ENCODE peak calls at places on chromosomes 2 and 18, in six cellular contexts. One of them, this sample, is unnamed.

GRCh38 chr18:78762753-78763152 is 216.9 kb upstream of the SALL3 start:
- DNase-seq in fibroblast of the aortic adventitia: no peak
- DNase-seq in tibial artery: no peak
- DNase-seq in Peyer's patch: no peak
- DNase-seq in tibial nerve: no peak
- DNase-seq in A549: no peak
- DNase-seq in this sample: no peak

GRCh38 chr2:96875498-96876035 is 5.7 kb upstream of the SEMA4C start:
- DNase-seq in fibroblast of the aortic adventitia: no peak
- DNase-seq in tibial artery: no peak
- DNase-seq in Peyer's patch: no peak
- DNase-seq in tibial nerve: no peak
- DNase-seq in A549: no peak
- DNase-seq in this sample: no peak

GRCh38 chr2:182447163-182447562 is 20.3 kb upstream of the PDE1A start:
- DNase-seq in fibroblast of the aortic adventitia: no peak
- DNase-seq in tibial artery: no peak
- DNase-seq in Peyer's patch: no peak
- DNase-seq in tibial nerve: no peak
- DNase-seq in A549: no peak
- DNase-seq in this sample: no peak

GRCh38 chr2:10375570-10376266 is 72.4 kb downstream of the ODC1 start:
- DNase-seq in fibroblast of the aortic adventitia: no peak
- DNase-seq in tibial artery: no peak
- DNase-seq in Peyer's patch: peak; percentile 65
- DNase-seq in tibial nerve: no peak
- DNase-seq in A549: no peak
- DNase-seq in this sample: no peak

GRCh38 chr2:47193607-47194006 is 38.5 kb upstream of the STPG4 start:
- DNase-seq in fibroblast of the aortic adventitia: no peak
- DNase-seq in tibial artery: no peak
- DNase-seq in Peyer's patch: no peak
- DNase-seq in tibial nerve: no peak
- DNase-seq in A549: no peak
- DNase-seq in this sample: no peak

GRCh38 chr2:115303-115702 is 69.0 kb upstream of the FAM110C start:
- DNase-seq in fibroblast of the aortic adventitia: no peak
- DNase-seq in tibial artery: no peak
- DNase-seq in Peyer's patch: no peak
- DNase-seq in tibial nerve: no peak
- DNase-seq in A549: peak; percentile 5
- DNase-seq in this sample: no peak

GRCh38 chr2:100818003-100818605 is 1.8 kb upstream of the NPAS2 start:
- DNase-seq in fibroblast of the aortic adventitia: peak; percentile 50
- DNase-seq in tibial artery: no peak
- DNase-seq in Peyer's patch: no peak
- DNase-seq in tibial nerve: peak; percentile 26
- DNase-seq in A549: no peak
- DNase-seq in this sample: no peak

GRCh38 chr2:54945401-54946219 is 104.6 kb downstream of the RTN4 start:
- DNase-seq in fibroblast of the aortic adventitia: peak; percentile 82
- DNase-seq in tibial artery: peak; percentile 86
- DNase-seq in Peyer's patch: peak; percentile 58
- DNase-seq in tibial nerve: peak; percentile 77
- DNase-seq in A549: peak; percentile 24
- DNase-seq in this sample: no peak

GRCh38 chr2:68811364-68811763 is 59.8 kb downstream of the BMP10 start:
- DNase-seq in fibroblast of the aortic adventitia: peak; percentile 58
- DNase-seq in tibial artery: peak; percentile 45
- DNase-seq in Peyer's patch: no peak
- DNase-seq in tibial nerve: peak; percentile 27
- DNase-seq in A549: no peak
- DNase-seq in this sample: no peak

GRCh38 chr2:20525041-20526035 is 78.5 kb downstream of the RHOB start:
- DNase-seq in fibroblast of the aortic adventitia: peak; percentile 77
- DNase-seq in tibial artery: peak; percentile 62
- DNase-seq in Peyer's patch: peak; percentile 55
- DNase-seq in tibial nerve: peak; percentile 74
- DNase-seq in A549: peak; percentile 55
- DNase-seq in this sample: peak; percentile 40

GRCh38 chr2:174635015-174635593 is 37.5 kb upstream of the WIPF1 start:
- DNase-seq in fibroblast of the aortic adventitia: no peak
- DNase-seq in tibial artery: no peak
- DNase-seq in Peyer's patch: no peak
- DNase-seq in tibial nerve: no peak
- DNase-seq in A549: no peak
- DNase-seq in this sample: no peak

GRCh38 chr2:184654945-184655344 is 56.6 kb downstream of the ZNF804A start:
- DNase-seq in fibroblast of the aortic adventitia: peak; percentile 64
- DNase-seq in tibial artery: no peak
- DNase-seq in Peyer's patch: no peak
- DNase-seq in tibial nerve: no peak
- DNase-seq in A549: no peak
- DNase-seq in this sample: no peak

GRCh38 chr2:163407296-163407695 is 328.5 kb downstream of the FIGN start:
- DNase-seq in fibroblast of the aortic adventitia: no peak
- DNase-seq in tibial artery: no peak
- DNase-seq in Peyer's patch: no peak
- DNase-seq in tibial nerve: no peak
- DNase-seq in A549: no peak
- DNase-seq in this sample: no peak

GRCh38 chr2:106193491-106193976 is 567 bp downstream of the UXS1 start:
- DNase-seq in fibroblast of the aortic adventitia: no peak
- DNase-seq in tibial artery: no peak
- DNase-seq in Peyer's patch: peak; percentile 67
- DNase-seq in tibial nerve: no peak
- DNase-seq in A549: no peak
- DNase-seq in this sample: no peak

GRCh38 chr2:197125000-197125399 is 185.6 kb downstream of the ANKRD44 start:
- DNase-seq in fibroblast of the aortic adventitia: peak; percentile 73
- DNase-seq in tibial artery: no peak
- DNase-seq in Peyer's patch: no peak
- DNase-seq in tibial nerve: no peak
- DNase-seq in A549: no peak
- DNase-seq in this sample: no peak

GRCh38 chr2:47618272-47618552 is 164.7 kb upstream of the MSH6 start:
- DNase-seq in fibroblast of the aortic adventitia: no peak
- DNase-seq in tibial artery: no peak
- DNase-seq in Peyer's patch: no peak
- DNase-seq in tibial nerve: no peak
- DNase-seq in A549: no peak
- DNase-seq in this sample: no peak

GRCh38 chr2:45938649-45939511 is 287.4 kb downstream of the PRKCE start:
- DNase-seq in fibroblast of the aortic adventitia: peak; percentile 97
- DNase-seq in tibial artery: peak; percentile 63
- DNase-seq in Peyer's patch: peak; percentile 86
- DNase-seq in tibial nerve: peak; percentile 52
- DNase-seq in A549: peak; percentile 99
- DNase-seq in this sample: no peak

GRCh38 chr2:219401621-219402020 is 13.9 kb upstream of the DNPEP start:
- DNase-seq in fibroblast of the aortic adventitia: no peak
- DNase-seq in tibial artery: no peak
- DNase-seq in Peyer's patch: no peak
- DNase-seq in tibial nerve: no peak
- DNase-seq in A549: no peak
- DNase-seq in this sample: no peak

GRCh38 chr2:74250189-74250631 is 51.8 kb downstream of the MTHFD2 start:
- DNase-seq in fibroblast of the aortic adventitia: peak; percentile 57
- DNase-seq in tibial artery: no peak
- DNase-seq in Peyer's patch: peak; percentile 79
- DNase-seq in tibial nerve: peak; percentile 25
- DNase-seq in A549: peak; percentile 56
- DNase-seq in this sample: peak; percentile 43
- TF ChIP-seq CTCF in fibroblast of the aortic adventitia: peak; percentile 83
- TF ChIP-seq CTCF in tibial artery: peak; percentile 66
- TF ChIP-seq CTCF in Peyer's patch: peak; percentile 78
- TF ChIP-seq CTCF in tibial nerve: peak; percentile 82
- TF ChIP-seq CTCF in A549: peak; percentile 92
- TF ChIP-seq CTCF in this sample: no peak

GRCh38 chr2:186780701-186781316 is 68.2 kb downstream of the ZSWIM2 start:
- DNase-seq in fibroblast of the aortic adventitia: peak; percentile 39
- DNase-seq in tibial artery: no peak
- DNase-seq in Peyer's patch: no peak
- DNase-seq in tibial nerve: no peak
- DNase-seq in A549: peak; percentile 63
- DNase-seq in this sample: no peak
- TF ChIP-seq CTCF in fibroblast of the aortic adventitia: peak; percentile 6
- TF ChIP-seq CTCF in tibial artery: no peak
- TF ChIP-seq CTCF in Peyer's patch: no peak
- TF ChIP-seq CTCF in tibial nerve: no peak
- TF ChIP-seq CTCF in A549: peak; percentile 30
- TF ChIP-seq CTCF in this sample: no peak

GRCh38 chr18:74623047-74623816 is 25.6 kb downstream of the ZNF407 start:
- DNase-seq in fibroblast of the aortic adventitia: peak; percentile 28
- DNase-seq in tibial artery: no peak
- DNase-seq in Peyer's patch: peak; percentile 55
- DNase-seq in tibial nerve: no peak
- DNase-seq in A549: no peak
- DNase-seq in this sample: no peak
- TF ChIP-seq CTCF in fibroblast of the aortic adventitia: peak; percentile 43
- TF ChIP-seq CTCF in tibial artery: peak; percentile 23
- TF ChIP-seq CTCF in Peyer's patch: peak; percentile 57
- TF ChIP-seq CTCF in tibial nerve: peak; percentile 23
- TF ChIP-seq CTCF in A549: peak; percentile 39
- TF ChIP-seq CTCF in this sample: no peak

GRCh38 chr2:232028631-232029030 is 67.1 kb downstream of the DIS3L2 start:
- DNase-seq in fibroblast of the aortic adventitia: peak; percentile 77
- DNase-seq in tibial artery: no peak
- DNase-seq in Peyer's patch: no peak
- DNase-seq in tibial nerve: no peak
- DNase-seq in A549: no peak
- DNase-seq in this sample: no peak

GRCh38 chr2:232029336-232029735 is 67.8 kb downstream of the DIS3L2 start:
- DNase-seq in fibroblast of the aortic adventitia: no peak
- DNase-seq in tibial artery: no peak
- DNase-seq in Peyer's patch: no peak
- DNase-seq in tibial nerve: no peak
- DNase-seq in A549: no peak
- DNase-seq in this sample: no peak

GRCh38 chr2:232027530-232027929 is 66.0 kb downstream of the DIS3L2 start:
- DNase-seq in fibroblast of the aortic adventitia: no peak
- DNase-seq in tibial artery: no peak
- DNase-seq in Peyer's patch: no peak
- DNase-seq in tibial nerve: no peak
- DNase-seq in A549: no peak
- DNase-seq in this sample: no peak

GRCh38 chr2:232028071-232028470 is 66.6 kb downstream of the DIS3L2 start:
- DNase-seq in fibroblast of the aortic adventitia: peak; percentile 7
- DNase-seq in tibial artery: no peak
- DNase-seq in Peyer's patch: no peak
- DNase-seq in tibial nerve: no peak
- DNase-seq in A549: no peak
- DNase-seq in this sample: no peak

GRCh38 chr2:232030229-232030628 is 68.7 kb downstream of the DIS3L2 start:
- DNase-seq in fibroblast of the aortic adventitia: no peak
- DNase-seq in tibial artery: no peak
- DNase-seq in Peyer's patch: no peak
- DNase-seq in tibial nerve: no peak
- DNase-seq in A549: peak; percentile 29
- DNase-seq in this sample: no peak
- TF ChIP-seq CTCF in fibroblast of the aortic adventitia: peak; percentile 18
- TF ChIP-seq CTCF in tibial artery: no peak
- TF ChIP-seq CTCF in Peyer's patch: peak; percentile 29
- TF ChIP-seq CTCF in tibial nerve: no peak
- TF ChIP-seq CTCF in A549: no peak
- TF ChIP-seq CTCF in this sample: no peak

DNA sequence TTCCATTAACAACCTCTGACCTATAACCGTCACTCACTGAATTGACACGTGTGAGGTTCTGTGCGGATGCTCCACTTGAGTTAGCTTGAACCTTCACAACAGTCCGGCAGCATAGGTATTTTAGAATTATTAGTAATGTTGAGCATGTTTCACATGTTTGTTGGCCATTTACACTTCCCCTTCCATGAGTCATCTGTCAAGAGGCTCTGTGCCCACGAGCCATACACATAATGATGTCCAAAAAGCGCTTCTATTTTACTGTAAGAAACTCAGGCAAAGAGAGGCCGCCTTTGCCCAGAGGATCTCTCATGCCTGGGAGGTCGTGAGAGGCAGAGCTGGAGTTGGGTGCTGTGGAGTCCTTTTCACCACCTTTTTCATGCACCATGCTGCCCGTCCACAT is 28.9 kb upstream of the TMEM214 start:
- DNase-seq in fibroblast of the aortic adventitia: peak; percentile 60
- DNase-seq in tibial artery: no peak
- DNase-seq in Peyer's patch: no peak
- DNase-seq in tibial nerve: no peak
- DNase-seq in A549: no peak
- DNase-seq in this sample: no peak
- TF ChIP-seq CTCF in fibroblast of the aortic adventitia: no peak
- TF ChIP-seq CTCF in tibial artery: no peak
- TF ChIP-seq CTCF in Peyer's patch: no peak
- TF ChIP-seq CTCF in tibial nerve: no peak
- TF ChIP-seq CTCF in A549: no peak
- TF ChIP-seq CTCF in this sample: no peak

GRCh38 chr18:48481092-48481491 is 57.7 kb upstream of the CTIF start:
- DNase-seq in fibroblast of the aortic adventitia: no peak
- DNase-seq in tibial artery: no peak
- DNase-seq in Peyer's patch: no peak
- DNase-seq in tibial nerve: no peak
- DNase-seq in A549: no peak
- DNase-seq in this sample: no peak
- TF ChIP-seq CTCF in fibroblast of the aortic adventitia: no peak
- TF ChIP-seq CTCF in tibial artery: no peak
- TF ChIP-seq CTCF in Peyer's patch: no peak
- TF ChIP-seq CTCF in tibial nerve: no peak
- TF ChIP-seq CTCF in A549: no peak
- TF ChIP-seq CTCF in this sample: no peak

DNA sequence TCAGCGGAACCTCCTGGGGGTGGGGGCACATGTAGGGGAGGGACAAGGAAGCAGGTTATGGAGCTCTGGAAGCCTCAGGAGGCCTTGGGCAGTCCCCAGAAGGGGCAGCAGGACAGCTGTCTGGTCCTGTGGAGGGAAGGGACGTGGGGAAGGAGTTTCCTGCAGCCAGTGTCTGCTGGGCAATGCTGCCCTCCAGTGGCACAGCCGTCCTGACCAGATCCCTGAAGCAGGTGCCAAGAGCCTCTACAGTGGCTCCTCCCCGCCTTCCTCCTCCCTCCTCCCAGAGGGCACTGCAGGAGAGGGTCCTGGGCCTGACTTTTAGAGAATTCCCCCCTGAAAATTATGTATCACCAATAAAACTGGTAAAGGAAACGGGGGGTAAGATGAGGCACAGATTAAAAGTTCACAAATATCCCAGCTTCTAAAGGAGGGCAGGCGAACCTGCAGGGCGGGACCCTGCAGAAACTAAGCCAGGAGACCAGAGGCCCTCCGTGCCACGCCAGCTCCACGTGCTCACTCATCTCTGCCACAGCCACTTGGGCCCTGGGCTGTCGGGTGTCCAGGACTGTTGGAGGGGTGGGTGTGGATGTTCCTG is 258.5 kb downstream of the TWIST2 start:
- DNase-seq in fibroblast of the aortic adventitia: peak; percentile 75
- DNase-seq in tibial artery: no peak
- DNase-seq in Peyer's patch: no peak
- DNase-seq in tibial nerve: peak; percentile 35
- DNase-seq in A549: peak; percentile 73
- DNase-seq in this sample: no peak
- TF ChIP-seq CTCF in fibroblast of the aortic adventitia: peak; percentile 73
- TF ChIP-seq CTCF in tibial artery: peak; percentile 39
- TF ChIP-seq CTCF in Peyer's patch: peak; percentile 46
- TF ChIP-seq CTCF in tibial nerve: peak; percentile 37
- TF ChIP-seq CTCF in A549: peak; percentile 76
- TF ChIP-seq CTCF in this sample: no peak